ENCODE peak calls at places on chromosome 11, in seven cellular contexts. I is IMR-90, C is GM12878, F is upper lobe of left lung, D is HCT116, L is endothelial cell of umbilical vein, R is Peyer's patch. J is an unnamed sample.

GRCh38 chr11:31819533-31820437 is 8.7 kb upstream of the PAX6 start:
- DNase-seq in F (no peak), L (no peak), I (no peak), D (no peak), C (no peak), R (peak), J (no peak)

GRCh38 chr11:27717377-27717776 is 17.1 kb upstream of the BDNF start:
- DNase-seq in D (no peak), L (peak), C (no peak), R (no peak), I (no peak), F (no peak), J (no peak)

GRCh38 chr11:128686745-128687177 is 7.1 kb upstream of the FLI1 start:
- DNase-seq in I (peak), R (peak), D (no peak), L (peak), F (peak), C (no peak), J (no peak)

GRCh38 chr11:125272092-125272491 is 107.5 kb downstream of the PKNOX2 start:
- DNase-seq in I (peak), D (no peak), L (no peak), C (no peak), R (no peak), F (no peak), J (no peak)

GRCh38 chr11:62707277-62707771 is at the start of the genes BSCL2 and GNG3:
- DNase-seq in R (no peak), I (no peak), D (no peak), F (no peak), C (no peak), L (no peak), J (no peak)

GRCh38 chr11:17770048-17770652 is 35.6 kb downstream of the KCNC1 start:
- DNase-seq in D (no peak), L (no peak), R (peak), C (no peak), I (no peak), F (no peak), J (no peak)

GRCh38 chr11:126109941-126110731 is 47.5 kb upstream of the CDON start:
- DNase-seq in F (no peak), I (peak), R (no peak), L (no peak), D (no peak), C (no peak), J (peak)

GRCh38 chr11:125132586-125132985 is 21.2 kb upstream of the TMEM218 start:
- DNase-seq in I (peak), C (no peak), L (no peak), D (no peak), R (no peak), F (no peak), J (no peak)

GRCh38 chr11:94671553-94672366 is 96.4 kb upstream of the AMOTL1 start:
- DNase-seq in F (no peak), I (no peak), L (no peak), R (no peak), D (no peak), C (no peak), J (no peak)

GRCh38 chr11:72239849-72240460 is 4.0 kb downstream of the PHOX2A start:
- DNase-seq in I (no peak), F (peak), C (no peak), L (no peak), D (no peak), R (peak), J (no peak)

GRCh38 chr11:2883717-2884423 is 1.7 kb downstream of the CDKN1C start:
- DNase-seq in F (no peak), C (no peak), L (peak), D (no peak), I (no peak), R (no peak), J (no peak)

GRCh38 chr11:77202941-77203900 is 75.2 kb downstream of the MYO7A start:
- DNase-seq in F (no peak), D (no peak), L (no peak), R (peak), I (no peak), C (no peak), J (no peak)

GRCh38 chr11:2825886-2826678 is 59.5 kb downstream of the CDKN1C start:
- DNase-seq in D (no peak), I (peak), R (no peak), L (peak), C (no peak), F (peak), J (peak)

GRCh38 chr11:87574193-87574592 is 536.5 kb downstream of the TMEM135 start:
- DNase-seq in C (no peak), R (no peak), L (no peak), F (no peak), I (no peak), D (no peak), J (no peak)

GRCh38 chr11:126167476-126167875 is 44.0 kb downstream of the RPUSD4 start:
- DNase-seq in I (no peak), D (no peak), F (no peak), C (no peak), R (no peak), L (no peak), J (no peak)

GRCh38 chr11:122253541-122254317 is 137.7 kb upstream of the BLID start:
- DNase-seq in D (no peak), F (no peak), L (no peak), I (peak), R (no peak), C (no peak), J (no peak)

GRCh38 chr11:46675949-46676348 is 24.5 kb downstream of the ARHGAP1 start:
- DNase-seq in C (no peak), L (no peak), D (no peak), F (no peak), I (no peak), R (no peak), J (no peak)

GRCh38 chr11:74953448-74953847 is 4.4 kb downstream of the SPCS2 start:
- DNase-seq in F (no peak), D (no peak), L (no peak), I (no peak), R (no peak), C (no peak), J (no peak)

GRCh38 chr11:35842958-35843357 is 100.9 kb upstream of the LDLRAD3 start:
- DNase-seq in L (no peak), R (no peak), D (no peak), C (no peak), I (no peak), F (no peak), J (no peak)

GRCh38 chr11:1862588-1863351 is 9.9 kb downstream of the LSP1 start:
- DNase-seq in D (peak), L (no peak), C (no peak), I (no peak), R (no peak), F (no peak), J (peak)

GRCh38 chr11:70637949-70638598 is 239.7 kb downstream of the CTTN start:
- DNase-seq in L (no peak), R (no peak), I (no peak), F (no peak), C (no peak), D (no peak), J (no peak)

GRCh38 chr11:2813141-2813908 is 72.2 kb downstream of the CDKN1C start:
- DNase-seq in F (no peak), D (no peak), L (no peak), I (peak), R (no peak), C (no peak), J (no peak)

GRCh38 chr11:2571598-2572281 is 126.9 kb downstream of the KCNQ1 start:
- DNase-seq in D (no peak), R (peak), I (no peak), L (no peak), F (no peak), C (no peak), J (no peak)

GRCh38 chr11:102393272-102393730 is 46.3 kb downstream of the BIRC2 start:
- DNase-seq in L (no peak), F (no peak), R (no peak), C (no peak), D (no peak), I (no peak), J (no peak)

GRCh38 chr11:45922425-45923082 is at the start of gene LARGE2:
- DNase-seq in D (no peak), C (no peak), R (peak), F (peak), L (no peak), I (no peak), J (no peak)

GRCh38 chr11:38824573-38824972 is 2226.5 kb upstream of the RAG2 start:
- DNase-seq in I (peak), L (no peak), C (no peak), F (no peak), D (no peak), R (no peak), J (peak)

GRCh38 chr11:87265132-87265531 is 227.4 kb downstream of the TMEM135 start:
- DNase-seq in L (peak), R (no peak), F (no peak), C (no peak), I (peak), D (no peak), J (no peak)

GRCh38 chr11:91932151-91932821 is 292.3 kb upstream of the FAT3 start:
- DNase-seq in D (no peak), R (no peak), L (no peak), I (no peak), F (no peak), C (no peak), J (no peak)

GRCh38 chr11:70496591-70497535 is 98.5 kb downstream of the CTTN start:
- DNase-seq in L (no peak), C (no peak), I (no peak), D (no peak), R (peak), F (no peak), J (no peak)

GRCh38 chr11:2551131-2551530 is 106.3 kb downstream of the KCNQ1 start:
- DNase-seq in F (no peak), I (no peak), R (peak), D (no peak), C (no peak), L (no peak), J (no peak)

GRCh38 chr11:133955945-133956421 is 785 bp downstream of the IGSF9B start:
- DNase-seq in D (no peak), F (no peak), L (no peak), R (no peak), C (no peak), I (no peak), J (no peak)

GRCh38 chr11:133953571-133953970 is 3.2 kb downstream of the IGSF9B start:
- DNase-seq in L (no peak), R (no peak), C (no peak), I (no peak), F (no peak), D (no peak), J (no peak)

GRCh38 chr11:133953999-133954398 is 2.8 kb downstream of the IGSF9B start:
- DNase-seq in I (no peak), F (no peak), R (no peak), D (no peak), C (no peak), L (no peak), J (no peak)

GRCh38 chr11:133956650-133957633 is at the start of gene IGSF9B:
- DNase-seq in R (peak), I (peak), F (peak), L (peak), C (peak), D (peak), J (peak)

DNA sequence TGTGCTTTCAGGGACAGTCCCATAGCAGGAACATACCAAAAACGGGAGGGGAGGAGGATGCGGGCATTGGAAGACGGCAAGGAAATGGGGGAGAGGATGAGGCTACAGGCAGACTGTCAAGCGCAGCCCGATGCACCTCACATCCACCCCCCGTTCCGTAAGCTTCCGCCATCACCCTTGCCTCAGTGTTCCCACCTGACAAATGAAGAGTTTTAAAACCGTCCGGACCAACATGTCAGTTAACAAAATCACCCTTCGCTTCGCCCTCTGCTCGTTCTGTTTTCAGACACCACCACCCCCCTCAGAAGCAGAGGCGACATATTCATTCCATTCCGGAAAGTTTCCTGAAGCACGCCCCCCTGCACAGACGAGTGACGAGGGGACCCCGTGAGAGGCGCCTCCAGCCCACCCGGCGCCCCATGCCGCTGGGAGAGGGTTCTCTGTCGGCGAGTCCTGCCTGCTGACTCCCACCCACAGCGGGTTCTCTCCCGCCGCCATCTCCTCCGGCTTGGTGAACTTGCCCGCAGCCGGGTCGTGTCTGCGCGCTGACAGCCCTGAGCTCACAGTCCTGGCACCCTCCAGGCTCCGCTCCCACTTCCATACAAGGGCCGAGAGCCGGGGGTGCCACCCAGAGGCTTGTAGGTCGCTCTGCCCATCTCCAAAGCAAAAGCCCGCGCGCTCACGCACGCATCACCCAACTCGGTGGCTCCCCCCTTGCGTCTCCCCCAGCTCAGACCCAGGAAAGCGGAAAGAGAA is 1.5 kb downstream of the IGSF9B start:
- DNase-seq in D (no peak), L (no peak), I (no peak), R (no peak), C (no peak), F (no peak), J (no peak)
- TF ChIP-seq POLR2A in D (no peak), L (no peak), I (no peak), R (no peak), C (no peak), F (no peak), J (no peak)

GRCh38 chr11:119316729-119317591 is at the start of gene MCAM:
- DNase-seq in C (no peak), D (no peak), R (no peak), I (peak), F (no peak), L (peak), J (no peak)
- TF ChIP-seq POLR2A in C (peak), D (no peak), R (no peak), I (peak), F (peak), L (peak), J (no peak)

GRCh38 chr11:44747836-44748235 is 21.1 kb downstream of the TSPAN18 start:
- DNase-seq in R (no peak), I (no peak), D (no peak), L (no peak), C (no peak), F (no peak), J (no peak)
- TF ChIP-seq POLR2A in R (no peak), I (no peak), D (no peak), L (no peak), C (no peak), F (no peak), J (no peak)

GRCh38 chr11:108497317-108498045 is 703 bp downstream of the POGLUT3 start:
- DNase-seq in L (peak), R (peak), I (peak), F (peak), C (peak), D (peak), J (peak)
- TF ChIP-seq POLR2A in L (peak), R (peak), I (peak), F (peak), C (peak), D (peak), J (peak)

GRCh38 chr11:65013692-65014145 is 241 bp upstream of the ARL2 start:
- DNase-seq in C (peak), L (peak), D (peak), I (peak), F (peak), R (peak), J (peak)
- TF ChIP-seq POLR2A in C (peak), L (no peak), D (no peak), I (peak), F (peak), R (peak), J (peak)

GRCh38 chr11:8694137-8694536 is 11.5 kb downstream of the RPL27A start:
- DNase-seq in I (no peak), D (no peak), R (no peak), L (no peak), C (no peak), F (no peak), J (no peak)

GRCh38 chr11:8693555-8693954 is 11.0 kb downstream of the RPL27A start:
- DNase-seq in L (no peak), F (peak), C (no peak), I (no peak), D (no peak), R (peak), J (no peak)

GRCh38 chr11:8692417-8692816 is 9.8 kb downstream of the RPL27A start:
- DNase-seq in F (peak), D (no peak), L (no peak), I (no peak), R (peak), C (no peak), J (no peak)

GRCh38 chr11:8691601-8692000 is 9.0 kb downstream of the RPL27A start:
- DNase-seq in D (no peak), F (no peak), I (no peak), C (no peak), R (no peak), L (no peak), J (no peak)

GRCh38 chr11:8693010-8693551 is 10.5 kb downstream of the RPL27A start:
- DNase-seq in C (no peak), I (peak), R (peak), D (no peak), F (peak), L (no peak), J (no peak)
- TF ChIP-seq POLR2A in C (no peak), I (no peak), R (no peak), D (no peak), F (no peak), L (no peak), J (no peak)

GRCh38 chr11:67507891-67508485 is at the start of gene CDK2AP2:
- DNase-seq in I (peak), L (peak), C (peak), R (peak), D (peak), F (peak), J (peak)
- TF ChIP-seq POLR2A in I (peak), L (peak), C (peak), R (peak), D (peak), F (peak), J (peak)

GRCh38 chr11:25537393-25537792 is 794.5 kb upstream of the ANO3 start:
- DNase-seq in F (no peak), L (no peak), D (no peak), C (no peak), R (no peak), I (no peak), J (no peak)
- TF ChIP-seq POLR2A in F (no peak), L (no peak), D (no peak), C (no peak), R (no peak), I (no peak), J (no peak)

GRCh38 chr11:119089319-119089718 is 4.6 kb downstream of the HMBS start:
- DNase-seq in L (no peak), F (no peak), C (no peak), I (no peak), R (no peak), D (no peak), J (no peak)

GRCh38 chr11:119085523-119085878 is 820 bp downstream of the HMBS start:
- DNase-seq in C (no peak), R (no peak), D (no peak), L (no peak), I (no peak), F (no peak), J (no peak)

GRCh38 chr11:119091083-119091650 is 6.5 kb downstream of the HMBS start:
- DNase-seq in C (no peak), I (peak), L (no peak), R (no peak), F (no peak), D (no peak), J (no peak)

GRCh38 chr11:119084663-119085522 is at the start of gene HMBS:
- DNase-seq in R (peak), C (peak), D (peak), F (peak), L (peak), I (peak), J (peak)

DNA sequence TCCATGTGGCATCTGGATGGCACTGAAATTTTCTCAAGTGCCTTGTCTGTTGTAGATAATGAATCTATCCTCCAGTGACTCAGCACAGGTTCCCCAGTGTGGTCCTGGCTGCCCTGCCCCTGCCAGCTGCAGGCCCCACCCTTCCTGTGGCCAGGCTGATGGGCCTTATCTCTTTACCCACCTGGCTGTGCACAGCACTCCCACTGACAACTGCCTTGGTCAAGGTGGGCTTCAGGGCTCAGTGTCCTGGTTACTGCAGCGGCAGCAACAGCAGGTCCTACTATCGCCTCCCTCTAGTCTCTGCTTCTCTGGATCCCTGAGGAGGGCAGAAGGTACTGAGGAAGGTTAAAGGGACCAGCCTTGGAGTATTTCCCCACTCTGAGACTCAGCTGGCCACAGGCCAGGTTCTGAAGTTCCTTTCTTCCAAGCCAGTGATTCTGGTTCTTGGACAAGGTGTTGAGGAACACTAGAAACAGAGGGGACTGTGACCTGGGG is 3.1 kb downstream of the HMBS start:
- DNase-seq in L (no peak), R (no peak), I (no peak), F (no peak), D (no peak), C (no peak), J (no peak)
- TF ChIP-seq POLR2A in L (no peak), R (no peak), I (no peak), F (no peak), D (no peak), C (no peak), J (no peak)